ENCODE peak calls at places on chromosomes 5 and 9, in ten cellular contexts. L, D, N, A, U, C, V, Z, E and T are unnamed samples.

GRCh38 chr9:13806731-13807130 is 507.2 kb downstream of the NFIB start:
- DNase-seq in E (no peak), A (no peak), L (peak; percentile 79), D (no peak), N (no peak), V (no peak), U (no peak), Z (no peak), C (no peak), T (no peak)

GRCh38 chr9:134784612-134785305 is 95.9 kb upstream of the FCN2 start:
- DNase-seq in A (no peak), V (no peak), C (no peak), N (no peak), E (no peak), Z (no peak), L (no peak), U (no peak), D (no peak), T (no peak)

GRCh38 chr9:91180240-91180929 is 181.3 kb downstream of the AUH start:
- DNase-seq in A (no peak), U (no peak), D (no peak), N (no peak), E (no peak), C (no peak), L (no peak), V (no peak), Z (no peak), T (no peak)

GRCh38 chr5:158609328-158609727 is 490.4 kb downstream of the EBF1 start:
- DNase-seq in N (no peak), V (no peak), C (no peak), E (no peak), Z (no peak), D (no peak), A (no peak), U (no peak), L (no peak), T (no peak)

GRCh38 chr5:127928053-127928452 is 155.5 kb upstream of the SLC12A2 start:
- DNase-seq in D (no peak), A (no peak), E (no peak), U (no peak), N (no peak), L (no peak), Z (no peak), C (no peak), V (no peak), T (no peak)

GRCh38 chr5:10689391-10690081 is 71.5 kb downstream of the DAP start:
- DNase-seq in U (no peak), L (peak; percentile 39), C (no peak), E (peak; percentile 64), A (peak; percentile 92), V (peak; percentile 64), D (peak; percentile 24), Z (peak; percentile 55), N (peak; percentile 77), T (no peak)

GRCh38 chr5:41161271-41161670 is 52.1 kb downstream of the C6 start:
- DNase-seq in Z (no peak), U (no peak), E (no peak), L (no peak), D (peak; percentile 46), C (no peak), N (no peak), A (no peak), V (peak; percentile 60), T (no peak)

GRCh38 chr5:125026900-125027731 is 280.7 kb upstream of the ZNF608 start:
- DNase-seq in E (no peak), U (no peak), A (no peak), Z (peak; percentile 55), L (peak; percentile 94), C (no peak), V (peak; percentile 65), N (no peak), D (peak; percentile 61), T (no peak)

GRCh38 chr9:97924386-97924785 is 2.1 kb upstream of the TRMO start:
- DNase-seq in U (no peak), V (no peak), N (no peak), D (no peak), E (no peak), L (no peak), Z (no peak), A (no peak), C (no peak), T (no peak)

GRCh38 chr9:133691659-133692363 is 46.3 kb downstream of the SARDH start:
- DNase-seq in U (no peak), E (no peak), Z (peak; percentile 15), N (no peak), C (no peak), V (peak; percentile 57), L (peak; percentile 6), A (no peak), D (no peak), T (no peak)

GRCh38 chr9:124576751-124577150 is 69.6 kb upstream of the NR5A1 start:
- DNase-seq in N (peak; percentile 23), D (no peak), E (no peak), Z (no peak), C (no peak), V (no peak), U (no peak), L (no peak), A (no peak), T (no peak)

GRCh38 chr5:1820926-1821325 is 19.7 kb downstream of the NDUFS6 start:
- DNase-seq in A (no peak), L (no peak), E (no peak), U (no peak), V (no peak), Z (no peak), D (no peak), C (no peak), N (no peak), T (no peak)

GRCh38 chr5:20359377-20359776 is 371.4 kb upstream of the CDH18 start:
- DNase-seq in L (no peak), N (no peak), E (no peak), Z (no peak), D (no peak), V (no peak), U (no peak), A (no peak), C (no peak), T (no peak)

GRCh38 chr5:20360243-20360642 is 372.2 kb upstream of the CDH18 start:
- DNase-seq in C (no peak), D (no peak), N (no peak), U (no peak), L (no peak), Z (no peak), V (no peak), A (no peak), E (no peak), T (no peak)
- H3K4me3 ChIP-seq in C (no peak overlapping the region), D (no peak overlapping the region), N (no peak overlapping the region), U (no peak overlapping the region), L (no peak overlapping the region), Z (no peak overlapping the region), V (no peak overlapping the region), A (no peak overlapping the region), E (no peak overlapping the region), T (no peak overlapping the region)

GRCh38 chr5:78364005-78364404 is 3.6 kb downstream of the SCAMP1 start:
- DNase-seq in A (no peak), L (no peak), U (no peak), C (no peak), E (no peak), V (no peak), Z (no peak), D (peak; percentile 6), N (no peak), T (no peak)

GRCh38 chr5:78361226-78361993 is 993 bp downstream of the SCAMP1 start:
- DNase-seq in D (peak; percentile 79), A (peak; percentile 71), C (peak; percentile 48), Z (peak; percentile 84), V (peak; percentile 75), E (peak; percentile 55), L (peak; percentile 67), N (peak; percentile 60), U (no peak), T (peak; percentile 28)

GRCh38 chr5:78362220-78362619 is 1.8 kb downstream of the SCAMP1 start:
- DNase-seq in E (no peak), V (no peak), Z (no peak), U (no peak), A (no peak), D (no peak), L (no peak), C (no peak), N (no peak), T (no peak)

GRCh38 chr5:78360674-78361225 is 333 bp downstream of the SCAMP1 start:
- DNase-seq in E (peak; percentile 62), C (no peak), D (no peak), L (no peak), A (peak; percentile 77), Z (no peak), V (no peak), N (peak; percentile 44), U (peak; percentile 77), T (no peak)

GRCh38 chr5:78359831-78360673 is at the start of gene SCAMP1:
- DNase-seq in V (peak; percentile 90), C (peak; percentile 93), D (peak; percentile 94), E (peak; percentile 92), N (peak; percentile 91), Z (peak; percentile 88), A (peak; percentile 97), U (peak; percentile 94), L (peak; percentile 95), T (peak; percentile 93)
- TF ChIP-seq CTCF in V (no peak), C (peak; percentile 59), D (no peak), E (no peak), N (peak; percentile 50), Z (no peak), A (peak; percentile 60), U (no peak), L (no peak), T (no peak)

DNA sequence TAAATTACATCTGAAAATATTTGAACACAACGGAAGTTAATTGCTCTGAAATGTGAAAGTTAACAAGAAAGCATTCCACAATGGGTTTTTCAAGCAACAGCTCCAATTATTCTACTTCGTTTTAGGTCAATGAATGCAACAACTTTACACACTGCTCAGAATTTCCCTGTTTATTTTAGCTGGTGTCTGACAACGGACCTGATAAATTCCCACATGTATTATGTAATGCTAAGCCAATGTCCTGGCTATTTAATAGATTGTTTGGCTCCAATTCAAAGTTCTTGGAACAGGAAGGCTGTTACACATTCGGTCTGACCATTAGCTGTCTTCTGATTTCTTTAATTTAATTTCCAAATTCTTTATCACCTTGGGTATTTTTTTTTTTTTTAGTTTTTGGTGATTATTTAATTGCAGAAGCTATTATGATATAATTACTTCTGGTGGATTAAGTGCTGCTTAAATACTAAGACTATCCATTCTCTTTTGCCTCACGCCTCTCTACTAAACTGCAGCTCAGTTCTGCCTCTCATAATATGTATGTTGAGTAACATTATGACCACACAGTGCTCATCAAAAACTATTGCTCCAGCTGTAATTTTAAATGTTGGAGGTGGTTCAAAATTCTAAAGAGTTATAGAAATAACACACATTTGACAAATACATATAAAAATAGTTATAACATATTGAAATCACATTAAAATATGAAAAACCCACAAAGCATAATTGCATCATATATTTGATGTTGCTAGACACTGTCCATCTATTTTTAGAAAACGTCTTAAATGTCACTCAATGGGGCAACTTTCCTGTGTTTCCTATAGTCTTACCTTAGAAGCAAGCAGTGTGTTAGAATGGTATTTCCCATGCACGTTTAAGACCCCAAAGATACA is 57.8 kb downstream of the MEF2C start:
- DNase-seq in L (no peak), D (peak; percentile 86), U (no peak), V (peak; percentile 89), N (no peak), E (no peak), A (no peak), C (no peak), Z (peak; percentile 64), T (peak; percentile 46)
- H3K4me3 ChIP-seq in L (no peak overlapping the region), D (no peak overlapping the region), U (no peak overlapping the region), V (no peak overlapping the region), N (no peak overlapping the region), E (no peak overlapping the region), A (no peak overlapping the region), C (peak overlapping the region; percentile 7), Z (no peak overlapping the region), T (no peak overlapping the region)

GRCh38 chr9:110842169-110842568 is 173.6 kb downstream of the MUSK start:
- DNase-seq in L (peak; percentile 37), D (no peak), U (no peak), Z (no peak), C (no peak), A (peak; percentile 69), E (no peak), V (peak; percentile 84), N (no peak), T (no peak)
- TF ChIP-seq CTCF in L (no peak), D (no peak), U (no peak), Z (no peak), C (no peak), A (peak; percentile 67), E (no peak), V (no peak), N (no peak), T (no peak)